ENCODE peak calls at places on chromosomes 6 and 20, in five cellular contexts. D, R, Y, W and T are unnamed samples.

GRCh38 chr6:85185977-85186376 is 263.9 kb upstream of the NT5E start:
- DNase-seq in D (no peak), R (no peak), Y (no peak), W (no peak), T (no peak)

GRCh38 chr20:50039706-50040431 is 57.1 kb downstream of the SNAI1 start:
- DNase-seq in D (no peak), R (no peak), Y (no peak), W (no peak), T (no peak)

GRCh38 chr6:155915651-155916050 is 460.0 kb upstream of the NOX3 start:
- DNase-seq in D (no peak), R (no peak), Y (no peak), W (no peak), T (no peak)

GRCh38 chr6:47897233-47897632 is 115.4 kb downstream of the OPN5 start:
- DNase-seq in D (no peak), R (no peak), Y (no peak), W (no peak), T (no peak)

GRCh38 chr6:49328051-49328450 is 135.0 kb downstream of the MMUT start:
- DNase-seq in D (no peak), R (peak), Y (no peak), W (no peak), T (no peak)

GRCh38 chr20:59032713-59033059 is 551 bp upstream of the ATP5F1E start:
- DNase-seq in D (no peak), R (no peak), Y (no peak), W (no peak), T (no peak)

GRCh38 chr6:157763129-157763893 is 59.7 kb upstream of the SNX9 start:
- DNase-seq in D (peak), R (peak), Y (peak), W (peak), T (peak)

GRCh38 chr20:2089447-2089846 is 12.2 kb upstream of the STK35 start:
- DNase-seq in D (no peak), R (no peak), Y (no peak), W (no peak), T (no peak)

GRCh38 chr20:437787-438486 is 24.4 kb downstream of the TBC1D20 start:
- DNase-seq in D (no peak), R (peak), Y (peak), W (no peak), T (no peak)

GRCh38 chr20:16846011-16846410 is 97.9 kb downstream of the OTOR start:
- DNase-seq in D (no peak), R (no peak), Y (no peak), W (no peak), T (no peak)

GRCh38 chr20:61414455-61414991 is 162.5 kb downstream of the CDH4 start:
- DNase-seq in D (no peak), R (no peak), Y (no peak), W (no peak), T (no peak)

GRCh38 chr6:158377866-158378265 is 65.6 kb downstream of the TULP4 start:
- DNase-seq in D (no peak), R (no peak), Y (no peak), W (no peak), T (no peak)

GRCh38 chr6:112691289-112691688 is 344.2 kb downstream of the RFPL4B start:
- DNase-seq in D (no peak), R (peak), Y (no peak), W (no peak), T (peak)

GRCh38 chr6:105921781-105922180 is 164.4 kb upstream of the PRDM1 start:
- DNase-seq in D (no peak), R (no peak), Y (no peak), W (no peak), T (no peak)

GRCh38 chr6:13191461-13191860 is 136.9 kb downstream of the TBC1D7 start:
- DNase-seq in D (no peak), R (no peak), Y (no peak), W (no peak), T (no peak)

GRCh38 chr6:119137194-119138072 is 59.0 kb upstream of the FAM184A start:
- DNase-seq in D (no peak), R (no peak), Y (no peak), W (no peak), T (no peak)

GRCh38 chr20:54103067-54103761 is 32.8 kb upstream of the BCAS1 start:
- DNase-seq in D (peak), R (peak), Y (peak), W (peak), T (peak)

GRCh38 chr6:22236626-22237414 is 60.0 kb downstream of the PRL start:
- DNase-seq in D (no peak), R (no peak), Y (no peak), W (no peak), T (no peak)

GRCh38 chr6:26258199-26258977 is 106.6 kb upstream of the BTN3A2 start:
- DNase-seq in D (no peak), R (no peak), Y (no peak), W (no peak), T (no peak)

GRCh38 chr6:26260791-26261484 is 104.1 kb upstream of the BTN3A2 start:
- DNase-seq in D (no peak), R (no peak), Y (no peak), W (no peak), T (no peak)

GRCh38 chr6:26254666-26255176 is 110.3 kb upstream of the BTN3A2 start:
- DNase-seq in D (no peak), R (no peak), Y (no peak), W (no peak), T (no peak)

GRCh38 chr6:26260110-26260637 is 104.8 kb upstream of the BTN3A2 start:
- DNase-seq in D (no peak), R (no peak), Y (no peak), W (no peak), T (no peak)

GRCh38 chr6:26257272-26257671 is 107.7 kb upstream of the BTN3A2 start:
- DNase-seq in D (no peak), R (no peak), Y (no peak), W (no peak), T (no peak)
- TF ChIP-seq POLR2A in D (no peak), R (no peak), Y (no peak), W (no peak), T (no peak)

GRCh38 chr20:20820104-20820503 is 107.7 kb upstream of the RALGAPA2 start:
- DNase-seq in D (peak), R (peak), Y (no peak), W (no peak), T (peak)
- TF ChIP-seq CTCF in D (no peak), R (peak), Y (no peak), W (peak), T (peak)

DNA sequence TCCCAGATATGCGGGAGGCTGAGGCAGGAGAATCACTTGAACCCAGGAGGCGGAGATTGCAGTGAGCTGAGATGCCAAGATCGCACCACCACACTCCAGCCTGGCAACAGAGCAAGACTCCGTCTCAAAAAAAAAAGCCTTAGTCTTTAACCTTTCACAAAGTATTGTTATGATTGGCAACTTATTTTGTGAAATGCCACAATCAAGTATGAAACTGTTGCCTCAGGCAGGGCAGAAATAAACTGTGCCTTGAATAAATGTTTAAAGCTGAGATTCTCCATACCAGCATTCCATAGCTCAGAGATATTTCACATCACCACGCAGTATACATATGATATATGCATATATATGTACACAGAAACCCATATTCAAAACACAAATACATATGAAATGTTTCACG is 120.1 kb upstream of the CCDC28A start:
- DNase-seq in D (no peak), R (peak), Y (no peak), W (no peak), T (no peak)
- H3K4me3 ChIP-seq in D (no peak), R (no peak), Y (no peak), W (no peak), T (no peak)

GRCh38 chr6:42199106-42199981 is 4.6 kb upstream of the GUCA1B start:
- DNase-seq in D (no peak), R (no peak), Y (no peak), W (no peak), T (no peak)
- TF ChIP-seq POLR2A in D (no peak), R (no peak), Y (no peak), W (no peak), T (no peak)